ENCODE peak calls at places on chromosomes 12 and 14, in nine cellular contexts. C is body of pancreas, Y is kidney, L is lung, S is transverse colon, A is tibial artery, Z is HCT116, G is heart right ventricle, E is A673. T is an unnamed sample.

GRCh38 chr12:52442600-52443061 is 8.5 kb upstream of the KRT75 start:
- DNase-seq in Z (peak), E (no peak), G (no peak), C (peak), L (no peak), Y (no peak), A (no peak), S (no peak), T (peak)

GRCh38 chr12:90959538-90960139 is 4.7 kb upstream of the CCER1 start:
- DNase-seq in C (no peak), S (no peak), L (no peak), E (peak), A (no peak), Y (no peak), Z (peak), G (peak), T (peak)

GRCh38 chr14:53963491-53964227 is 7.0 kb upstream of the BMP4 start:
- DNase-seq in E (no peak), L (peak), S (peak), Z (no peak), A (peak), G (peak), C (peak), Y (peak), T (peak)

GRCh38 chr12:57838594-57839302 is 7.8 kb downstream of the CTDSP2 start:
- DNase-seq in G (no peak), Y (no peak), C (no peak), L (no peak), A (no peak), E (peak), Z (no peak), S (no peak), T (peak)

GRCh38 chr12:6238875-6239274 is 38.7 kb downstream of the CD9 start:
- DNase-seq in Y (peak), L (no peak), G (no peak), Z (no peak), C (no peak), S (no peak), A (no peak), E (no peak), T (no peak)

GRCh38 chr12:89451876-89452275 is 72.7 kb downstream of the GALNT4 start:
- DNase-seq in Y (peak), C (no peak), L (no peak), Z (no peak), E (peak), G (peak), A (peak), S (peak), T (peak)

GRCh38 chr12:15733136-15733535 is 56.1 kb downstream of the EPS8 start:
- DNase-seq in S (no peak), C (no peak), A (no peak), E (no peak), G (no peak), Z (no peak), L (no peak), Y (no peak), T (no peak)

GRCh38 chr12:58547217-58547616 is 373.1 kb downstream of the LRIG3 start:
- DNase-seq in L (no peak), C (no peak), A (no peak), E (no peak), Z (no peak), Y (no peak), S (no peak), G (no peak), T (no peak)

GRCh38 chr14:23364604-23365352 is at the start of gene EFS:
- DNase-seq in L (no peak), G (peak), Z (no peak), E (peak), Y (peak), S (no peak), A (peak), C (no peak), T (no peak)

GRCh38 chr12:119938049-119938667 is 50.9 kb upstream of the BICDL1 start:
- DNase-seq in E (peak), S (peak), C (peak), G (peak), L (peak), Y (no peak), A (peak), Z (peak), T (peak)

GRCh38 chr14:101757839-101758211 is 3.7 kb upstream of the PPP2R5C start:
- DNase-seq in S (no peak), L (no peak), C (no peak), G (no peak), Y (no peak), Z (no peak), A (no peak), E (no peak), T (no peak)

GRCh38 chr12:124026755-124027745 is 54.0 kb downstream of the ZNF664 start:
- DNase-seq in E (no peak), G (peak), Z (no peak), S (no peak), A (no peak), L (no peak), C (no peak), Y (no peak), T (peak)

GRCh38 chr12:111757361-111758119 is 9.2 kb upstream of the ALDH2 start:
- DNase-seq in C (peak), L (peak), Z (no peak), Y (peak), G (peak), S (peak), A (peak), E (no peak), T (peak)

GRCh38 chr14:95533822-95534221 is 1.0 kb upstream of the GLRX5 start:
- DNase-seq in Z (no peak), E (no peak), S (no peak), Y (no peak), G (no peak), A (no peak), C (no peak), L (no peak), T (no peak)

GRCh38 chr14:49895480-49895879 is 2.6 kb downstream of the ARF6 start:
- DNase-seq in C (no peak), G (no peak), E (no peak), Z (no peak), S (no peak), A (no peak), L (no peak), Y (no peak), T (no peak)

GRCh38 chr12:51405801-51406207 is 14.6 kb upstream of the GALNT6 start:
- DNase-seq in Z (no peak), C (no peak), S (no peak), A (no peak), Y (no peak), E (no peak), L (no peak), G (no peak), T (no peak)

GRCh38 chr12:112117685-112118084 is 7.7 kb upstream of the TRAFD1 start:
- DNase-seq in S (no peak), E (no peak), L (no peak), G (no peak), C (no peak), Y (no peak), Z (no peak), A (no peak), T (no peak)

GRCh38 chr12:76236640-76237039 is 111.6 kb downstream of the BBS10 start:
- DNase-seq in A (no peak), Y (no peak), L (no peak), Z (peak), C (no peak), E (no peak), S (no peak), G (no peak), T (peak)

GRCh38 chr12:108097160-108097911 is 31.8 kb upstream of the WSCD2 start:
- DNase-seq in A (peak), E (no peak), L (no peak), C (no peak), G (no peak), S (no peak), Z (no peak), Y (no peak), T (no peak)

GRCh38 chr14:51277753-51278415 is 37.8 kb downstream of the TMX1 start:
- DNase-seq in G (no peak), A (no peak), Y (peak), S (no peak), Z (no peak), E (peak), C (no peak), L (no peak), T (no peak)

GRCh38 chr14:51289169-51289568 is 49.1 kb downstream of the TMX1 start:
- DNase-seq in G (no peak), Z (no peak), C (no peak), S (no peak), L (no peak), A (no peak), E (no peak), Y (no peak), T (no peak)

GRCh38 chr14:51285102-51285501 is 45.1 kb downstream of the TMX1 start:
- DNase-seq in E (no peak), S (no peak), A (no peak), Z (no peak), L (no peak), C (no peak), G (no peak), Y (no peak), T (no peak)

GRCh38 chr14:51283402-51283825 is 43.4 kb downstream of the TMX1 start:
- DNase-seq in Z (peak), C (no peak), L (no peak), S (no peak), Y (no peak), G (peak), E (peak), A (no peak), T (peak)
- H3K4me3 ChIP-seq in Z (no peak), C (no peak), L (no peak), S (no peak), Y (no peak), G (no peak), E (no peak), A (no peak), T (no peak)

GRCh38 chr14:92994942-92995341 is 72.0 kb downstream of the CHGA start:
- DNase-seq in A (no peak), E (no peak), C (no peak), Z (no peak), Y (no peak), L (no peak), S (no peak), G (no peak), T (no peak)
- TF ChIP-seq CTCF in A (no peak), E (no peak), C (no peak), Z (no peak), Y (no peak), L (no peak), S (no peak), G (no peak), T (no peak)

GRCh38 chr14:91837076-91837475 is 30.3 kb downstream of the TC2N start:
- DNase-seq in A (no peak), G (no peak), Y (no peak), E (no peak), L (no peak), C (peak), S (no peak), Z (no peak), T (no peak)
- H3K4me3 ChIP-seq in A (peak), G (no peak), Y (peak), E (peak), L (no peak), C (no peak), S (peak), Z (peak), T (no peak)

GRCh38 chr12:121383601-121384019 is 16.3 kb upstream of the RNF34 start:
- DNase-seq in Y (no peak), L (no peak), Z (no peak), E (no peak), A (no peak), C (no peak), G (no peak), S (no peak), T (no peak)
- TF ChIP-seq CTCF in Y (no peak), L (no peak), Z (peak), E (peak), A (no peak), C (no peak), G (no peak), S (no peak), T (no peak)

GRCh38 chr14:56581041-56581727 is 1.6 kb downstream of the TMEM260 start:
- DNase-seq in C (no peak), Z (no peak), G (no peak), A (no peak), S (no peak), L (no peak), Y (no peak), E (no peak), T (no peak)
- H3K4me3 ChIP-seq in C (no peak), Z (peak), G (peak), A (peak), S (peak), L (no peak), Y (peak), E (peak), T (peak)

GRCh38 chr12:93991882-93992415 is 156.4 kb upstream of the PLXNC1 start:
- DNase-seq in A (no peak), S (no peak), Y (no peak), C (no peak), L (no peak), Z (no peak), E (no peak), G (no peak), T (no peak)

GRCh38 chr12:93989913-93990312 is 158.5 kb upstream of the PLXNC1 start:
- DNase-seq in A (no peak), L (no peak), C (no peak), G (no peak), S (no peak), Y (no peak), E (no peak), Z (no peak), T (no peak)

GRCh38 chr12:93996321-93996720 is 152.1 kb upstream of the PLXNC1 start:
- DNase-seq in Z (no peak), Y (no peak), C (no peak), S (no peak), A (no peak), L (no peak), E (no peak), G (no peak), T (no peak)

DNA sequence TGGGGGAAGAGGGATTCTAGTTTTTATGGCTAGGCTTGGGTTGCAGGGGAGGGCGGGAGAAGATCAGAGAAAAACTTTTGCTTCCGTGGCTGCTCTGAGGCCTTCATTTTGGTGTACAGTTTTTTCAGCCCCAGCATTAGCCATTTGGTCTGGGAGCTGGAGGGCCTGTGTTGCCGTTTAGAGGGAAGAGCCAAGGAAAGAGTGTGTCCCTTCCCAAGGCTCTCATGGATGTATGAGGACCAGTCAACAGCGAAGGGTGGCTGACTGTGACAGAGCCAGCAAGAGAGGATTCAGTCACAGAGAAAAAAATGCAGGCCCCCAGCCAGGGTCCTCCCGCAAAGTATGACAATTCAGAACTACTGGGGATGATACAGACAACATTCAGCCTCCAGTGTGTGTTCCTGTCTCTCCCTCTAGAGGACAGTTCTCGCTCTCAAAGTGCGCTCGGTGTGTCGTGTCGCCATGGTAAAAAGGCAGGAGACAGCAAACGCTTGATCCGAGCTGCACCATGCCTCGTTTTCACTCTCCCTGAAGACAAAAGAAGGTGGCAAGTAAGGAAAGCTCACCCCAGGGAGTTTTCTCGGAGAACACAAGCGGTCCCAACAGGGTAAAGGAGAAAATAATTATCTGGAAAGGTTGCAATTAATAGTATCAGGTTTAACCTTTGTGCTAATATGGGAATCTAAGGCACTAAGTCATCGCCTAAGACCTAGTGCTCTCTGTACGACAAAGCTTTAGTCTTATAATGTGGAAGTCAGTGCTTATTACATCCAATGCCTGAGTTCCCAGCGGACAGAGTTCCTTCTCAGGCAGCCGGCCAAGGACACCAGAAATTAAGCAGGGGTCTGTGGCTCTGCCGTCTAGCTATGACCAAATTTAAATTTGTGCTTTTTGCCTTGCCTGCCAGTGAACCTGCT is 157.3 kb upstream of the PLXNC1 start:
- DNase-seq in S (no peak), E (peak), G (peak), Y (peak), A (peak), Z (no peak), L (no peak), C (no peak), T (peak)
- TF ChIP-seq CTCF in S (no peak), E (no peak), G (peak), Y (peak), A (peak), Z (no peak), L (no peak), C (no peak), T (peak)

GRCh38 chr12:48682927-48683326 is 889 bp upstream of the KANSL2 start:
- DNase-seq in Y (no peak), E (no peak), L (no peak), S (no peak), Z (no peak), A (no peak), G (no peak), C (no peak), T (no peak)
- H3K4me3 ChIP-seq in Y (no peak), E (peak), L (no peak), S (peak), Z (peak), A (peak), G (peak), C (peak), T (no peak)

GRCh38 chr12:117045998-117046374 is 53.2 kb downstream of the TESC start:
- DNase-seq in A (no peak), C (no peak), S (no peak), L (no peak), Y (no peak), G (no peak), E (no peak), Z (no peak), T (no peak)
- TF ChIP-seq CTCF in A (no peak), C (no peak), S (no peak), L (no peak), Y (no peak), G (peak), E (no peak), Z (no peak), T (peak)

DNA sequence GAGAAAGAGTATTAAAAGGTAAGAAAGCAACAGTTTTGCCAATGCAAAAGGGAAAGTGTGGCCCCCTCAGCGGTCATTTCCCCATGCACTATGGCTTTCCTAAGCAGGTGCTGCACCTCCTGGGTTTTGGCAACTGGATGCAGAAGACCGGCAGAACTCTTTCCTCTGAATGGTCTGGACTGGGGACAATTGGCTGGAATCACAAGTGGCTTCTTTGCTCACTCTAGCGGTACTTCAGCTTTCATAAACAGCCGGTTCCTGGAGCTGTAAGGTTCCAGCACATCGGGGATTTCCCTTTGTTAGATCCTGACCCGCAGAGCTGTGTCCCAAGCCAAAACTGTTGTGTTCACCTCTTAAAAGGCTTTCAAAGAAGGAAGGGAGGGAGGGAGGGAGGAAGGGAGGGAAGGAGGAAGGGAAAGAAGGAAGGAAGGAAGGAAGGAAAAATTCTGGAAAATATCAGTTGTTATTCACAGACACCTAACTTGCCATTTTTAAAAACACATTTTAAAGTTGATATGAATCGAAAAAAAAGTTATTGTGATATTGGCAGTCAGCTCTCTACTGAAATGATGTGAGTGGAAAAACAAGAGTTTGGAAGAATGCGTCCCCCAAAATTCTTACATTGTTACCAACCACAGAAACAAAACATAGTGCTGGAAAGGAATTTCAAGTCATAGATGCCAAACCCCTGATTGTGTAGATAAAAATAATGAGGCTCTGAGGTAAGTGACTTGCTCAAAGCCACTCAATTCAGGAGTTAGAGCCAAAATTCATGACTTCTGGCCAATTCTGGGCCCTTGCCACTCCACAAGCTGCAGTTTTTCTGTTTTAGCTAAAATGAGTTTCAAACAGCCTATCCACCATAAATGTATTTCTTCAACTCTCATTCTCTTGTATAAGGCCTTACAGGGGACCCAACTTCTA is 220.6 kb upstream of the HMGA2 start:
- DNase-seq in E (peak), S (peak), G (peak), Y (no peak), A (peak), C (no peak), L (peak), Z (peak), T (peak)
- H3K4me3 ChIP-seq in E (peak), S (peak), G (no peak), Y (no peak), A (peak), C (no peak), L (no peak), Z (peak), T (peak)

GRCh38 chr12:28104893-28105864 is 85.1 kb upstream of the CCDC91 start:
- DNase-seq in S (no peak), A (no peak), E (peak), C (no peak), L (no peak), G (no peak), Z (no peak), Y (no peak), T (peak)

GRCh38 chr12:28107679-28108078 is 82.6 kb upstream of the CCDC91 start:
- DNase-seq in Z (no peak), C (no peak), Y (no peak), E (no peak), A (no peak), L (no peak), S (no peak), G (no peak), T (no peak)

GRCh38 chr12:28108599-28108998 is 81.7 kb upstream of the CCDC91 start:
- DNase-seq in G (no peak), E (no peak), A (no peak), Y (no peak), S (no peak), L (no peak), C (no peak), Z (no peak), T (no peak)

GRCh38 chr12:28114488-28114887 is 75.8 kb upstream of the CCDC91 start:
- DNase-seq in A (no peak), E (no peak), Y (no peak), Z (no peak), S (no peak), L (no peak), G (no peak), C (no peak), T (no peak)

GRCh38 chr12:28110329-28110728 is 79.9 kb upstream of the CCDC91 start:
- DNase-seq in Y (no peak), C (no peak), L (no peak), E (no peak), Z (no peak), S (no peak), G (no peak), A (no peak), T (peak)
- TF ChIP-seq CTCF in Y (no peak), C (no peak), L (no peak), E (no peak), Z (no peak), S (no peak), G (no peak), A (no peak), T (peak)